ENCODE peak calls at places on chromosome 11, in seven cellular contexts. One of them, this sample, is unnamed. For H3K9me3, the result is how much of the 10 kb centered on the place peaks cover.

GRCh38 chr11:86099727-86100320 is 30.9 kb upstream of the PICALM start:
- DNase-seq in left ventricle myocardium inferior: no peak
- DNase-seq in adrenal gland: no peak
- DNase-seq in esophagus squamous epithelium: no peak
- DNase-seq in OCI-LY7: peak
- DNase-seq in lower lobe of right lung: no peak
- DNase-seq in hepatocyte: peak
- DNase-seq in this sample: no peak

GRCh38 chr11:75673977-75674582 is 5.2 kb upstream of the MAP6 start:
- DNase-seq in left ventricle myocardium inferior: no peak
- DNase-seq in adrenal gland: peak
- DNase-seq in esophagus squamous epithelium: no peak
- DNase-seq in OCI-LY7: peak
- DNase-seq in lower lobe of right lung: no peak
- DNase-seq in hepatocyte: no peak
- DNase-seq in this sample: no peak

GRCh38 chr11:110176366-110177056 is 83.3 kb downstream of the ZC3H12C start:
- DNase-seq in left ventricle myocardium inferior: no peak
- DNase-seq in adrenal gland: no peak
- DNase-seq in esophagus squamous epithelium: no peak
- DNase-seq in OCI-LY7: no peak
- DNase-seq in lower lobe of right lung: no peak
- DNase-seq in hepatocyte: no peak
- DNase-seq in this sample: no peak

GRCh38 chr11:110479445-110480101 is 49.8 kb downstream of the FDX1 start:
- DNase-seq in left ventricle myocardium inferior: no peak
- DNase-seq in adrenal gland: no peak
- DNase-seq in esophagus squamous epithelium: no peak
- DNase-seq in OCI-LY7: peak
- DNase-seq in lower lobe of right lung: no peak
- DNase-seq in hepatocyte: peak
- DNase-seq in this sample: peak

GRCh38 chr11:132451942-132452601 is 1080.2 kb downstream of the OPCML start:
- DNase-seq in left ventricle myocardium inferior: no peak
- DNase-seq in adrenal gland: no peak
- DNase-seq in esophagus squamous epithelium: no peak
- DNase-seq in OCI-LY7: no peak
- DNase-seq in lower lobe of right lung: no peak
- DNase-seq in hepatocyte: no peak
- DNase-seq in this sample: no peak

GRCh38 chr11:74050465-74050864 is 41.6 kb upstream of the UCP3 start:
- DNase-seq in left ventricle myocardium inferior: no peak
- DNase-seq in adrenal gland: no peak
- DNase-seq in esophagus squamous epithelium: no peak
- DNase-seq in OCI-LY7: no peak
- DNase-seq in lower lobe of right lung: no peak
- DNase-seq in hepatocyte: no peak
- DNase-seq in this sample: no peak

GRCh38 chr11:114162719-114163123 is 103.2 kb downstream of the ZBTB16 start:
- DNase-seq in left ventricle myocardium inferior: peak
- DNase-seq in adrenal gland: peak
- DNase-seq in esophagus squamous epithelium: peak
- DNase-seq in OCI-LY7: no peak
- DNase-seq in lower lobe of right lung: peak
- DNase-seq in hepatocyte: peak
- DNase-seq in this sample: peak

GRCh38 chr11:107196732-107197131 is 178.5 kb upstream of the GUCY1A2 start:
- DNase-seq in left ventricle myocardium inferior: no peak
- DNase-seq in adrenal gland: no peak
- DNase-seq in esophagus squamous epithelium: no peak
- DNase-seq in OCI-LY7: no peak
- DNase-seq in lower lobe of right lung: no peak
- DNase-seq in hepatocyte: peak
- DNase-seq in this sample: no peak

GRCh38 chr11:31812392-31813241 is 1.5 kb upstream of the PAX6 start:
- DNase-seq in left ventricle myocardium inferior: no peak
- DNase-seq in adrenal gland: no peak
- DNase-seq in esophagus squamous epithelium: no peak
- DNase-seq in OCI-LY7: no peak
- DNase-seq in lower lobe of right lung: no peak
- DNase-seq in hepatocyte: no peak
- DNase-seq in this sample: no peak

GRCh38 chr11:79078999-79079398 is 361.8 kb downstream of the TENM4 start:
- DNase-seq in left ventricle myocardium inferior: peak
- DNase-seq in adrenal gland: no peak
- DNase-seq in esophagus squamous epithelium: no peak
- DNase-seq in OCI-LY7: no peak
- DNase-seq in lower lobe of right lung: no peak
- DNase-seq in hepatocyte: no peak
- DNase-seq in this sample: no peak

GRCh38 chr11:77592727-77593126 is 3.0 kb downstream of the AQP11 start:
- DNase-seq in left ventricle myocardium inferior: no peak
- DNase-seq in adrenal gland: no peak
- DNase-seq in esophagus squamous epithelium: no peak
- DNase-seq in OCI-LY7: no peak
- DNase-seq in lower lobe of right lung: no peak
- DNase-seq in hepatocyte: no peak
- DNase-seq in this sample: no peak

GRCh38 chr11:87417951-87418350 is 380.2 kb downstream of the TMEM135 start:
- DNase-seq in left ventricle myocardium inferior: no peak
- DNase-seq in adrenal gland: no peak
- DNase-seq in esophagus squamous epithelium: no peak
- DNase-seq in OCI-LY7: no peak
- DNase-seq in lower lobe of right lung: no peak
- DNase-seq in hepatocyte: no peak
- DNase-seq in this sample: no peak

GRCh38 chr11:35282226-35282882 is 137.0 kb downstream of the SLC1A2 start:
- DNase-seq in left ventricle myocardium inferior: no peak
- DNase-seq in adrenal gland: no peak
- DNase-seq in esophagus squamous epithelium: no peak
- DNase-seq in OCI-LY7: no peak
- DNase-seq in lower lobe of right lung: no peak
- DNase-seq in hepatocyte: peak
- DNase-seq in this sample: peak

GRCh38 chr11:20353829-20354434 is 9.6 kb upstream of the HTATIP2 start:
- DNase-seq in left ventricle myocardium inferior: no peak
- DNase-seq in adrenal gland: peak
- DNase-seq in esophagus squamous epithelium: no peak
- DNase-seq in OCI-LY7: peak
- DNase-seq in lower lobe of right lung: no peak
- DNase-seq in hepatocyte: peak
- DNase-seq in this sample: no peak

GRCh38 chr11:134599180-134599810 is 187.3 kb upstream of the B3GAT1 start:
- DNase-seq in left ventricle myocardium inferior: no peak
- DNase-seq in adrenal gland: no peak
- DNase-seq in esophagus squamous epithelium: no peak
- DNase-seq in OCI-LY7: no peak
- DNase-seq in lower lobe of right lung: peak
- DNase-seq in hepatocyte: no peak
- DNase-seq in this sample: no peak

GRCh38 chr11:75154646-75155569 is 4.0 kb downstream of the SLCO2B1 start:
- DNase-seq in left ventricle myocardium inferior: peak
- DNase-seq in adrenal gland: no peak
- DNase-seq in esophagus squamous epithelium: no peak
- DNase-seq in OCI-LY7: no peak
- DNase-seq in lower lobe of right lung: no peak
- DNase-seq in hepatocyte: no peak
- DNase-seq in this sample: no peak

GRCh38 chr11:8872017-8872416 is 39.0 kb upstream of the AKIP1 start:
- DNase-seq in left ventricle myocardium inferior: no peak
- DNase-seq in adrenal gland: no peak
- DNase-seq in esophagus squamous epithelium: no peak
- DNase-seq in OCI-LY7: no peak
- DNase-seq in lower lobe of right lung: no peak
- DNase-seq in hepatocyte: no peak
- DNase-seq in this sample: no peak

GRCh38 chr11:43517518-43517917 is 158.8 kb downstream of the TTC17 start:
- DNase-seq in left ventricle myocardium inferior: no peak
- DNase-seq in adrenal gland: no peak
- DNase-seq in esophagus squamous epithelium: no peak
- DNase-seq in OCI-LY7: no peak
- DNase-seq in lower lobe of right lung: no peak
- DNase-seq in hepatocyte: no peak
- DNase-seq in this sample: no peak

GRCh38 chr11:36997656-36998055 is 399.6 kb upstream of the RAG2 start:
- DNase-seq in left ventricle myocardium inferior: no peak
- DNase-seq in adrenal gland: no peak
- DNase-seq in esophagus squamous epithelium: no peak
- DNase-seq in OCI-LY7: no peak
- DNase-seq in lower lobe of right lung: no peak
- DNase-seq in hepatocyte: no peak
- DNase-seq in this sample: no peak

GRCh38 chr11:2630679-2631078 is 69.1 kb downstream of the KCNQ1OT1 start:
- DNase-seq in left ventricle myocardium inferior: no peak
- DNase-seq in adrenal gland: no peak
- DNase-seq in esophagus squamous epithelium: no peak
- DNase-seq in OCI-LY7: no peak
- DNase-seq in lower lobe of right lung: no peak
- DNase-seq in hepatocyte: no peak
- DNase-seq in this sample: no peak
- H3K9me3 ChIP-seq in left ventricle myocardium inferior: half or more
- H3K9me3 ChIP-seq in adrenal gland: under half
- H3K9me3 ChIP-seq in esophagus squamous epithelium: under half
- H3K9me3 ChIP-seq in OCI-LY7: under half
- H3K9me3 ChIP-seq in lower lobe of right lung: under half
- H3K9me3 ChIP-seq in hepatocyte: half or more
- H3K9me3 ChIP-seq in this sample: under half

DNA sequence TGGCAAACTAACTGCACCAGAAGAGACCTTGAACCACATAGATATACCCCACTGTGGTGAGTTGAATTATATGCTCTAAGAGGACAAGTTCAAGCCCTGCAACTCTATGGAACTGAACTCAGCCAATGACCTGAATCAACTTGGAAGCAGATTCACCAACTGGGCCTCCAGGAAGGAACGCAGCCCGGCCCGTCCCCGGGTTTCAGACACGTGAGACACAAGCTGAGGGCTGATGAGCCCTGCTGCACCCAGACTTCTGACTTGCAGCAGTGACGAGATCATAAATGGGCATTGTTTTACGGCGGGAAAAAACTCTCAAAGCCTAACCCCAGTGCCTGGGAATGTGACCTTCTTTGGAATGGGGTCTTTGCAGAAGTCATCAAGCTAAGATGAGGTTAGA is 28.5 kb upstream of the GAL start:
- DNase-seq in left ventricle myocardium inferior: no peak
- DNase-seq in adrenal gland: no peak
- DNase-seq in esophagus squamous epithelium: no peak
- DNase-seq in OCI-LY7: no peak
- DNase-seq in lower lobe of right lung: no peak
- DNase-seq in hepatocyte: no peak
- DNase-seq in this sample: no peak
- H3K27ac ChIP-seq in left ventricle myocardium inferior: no peak
- H3K27ac ChIP-seq in adrenal gland: no peak
- H3K27ac ChIP-seq in esophagus squamous epithelium: no peak
- H3K27ac ChIP-seq in OCI-LY7: no peak
- H3K27ac ChIP-seq in lower lobe of right lung: no peak
- H3K27ac ChIP-seq in hepatocyte: no peak
- H3K27ac ChIP-seq in this sample: no peak

DNA sequence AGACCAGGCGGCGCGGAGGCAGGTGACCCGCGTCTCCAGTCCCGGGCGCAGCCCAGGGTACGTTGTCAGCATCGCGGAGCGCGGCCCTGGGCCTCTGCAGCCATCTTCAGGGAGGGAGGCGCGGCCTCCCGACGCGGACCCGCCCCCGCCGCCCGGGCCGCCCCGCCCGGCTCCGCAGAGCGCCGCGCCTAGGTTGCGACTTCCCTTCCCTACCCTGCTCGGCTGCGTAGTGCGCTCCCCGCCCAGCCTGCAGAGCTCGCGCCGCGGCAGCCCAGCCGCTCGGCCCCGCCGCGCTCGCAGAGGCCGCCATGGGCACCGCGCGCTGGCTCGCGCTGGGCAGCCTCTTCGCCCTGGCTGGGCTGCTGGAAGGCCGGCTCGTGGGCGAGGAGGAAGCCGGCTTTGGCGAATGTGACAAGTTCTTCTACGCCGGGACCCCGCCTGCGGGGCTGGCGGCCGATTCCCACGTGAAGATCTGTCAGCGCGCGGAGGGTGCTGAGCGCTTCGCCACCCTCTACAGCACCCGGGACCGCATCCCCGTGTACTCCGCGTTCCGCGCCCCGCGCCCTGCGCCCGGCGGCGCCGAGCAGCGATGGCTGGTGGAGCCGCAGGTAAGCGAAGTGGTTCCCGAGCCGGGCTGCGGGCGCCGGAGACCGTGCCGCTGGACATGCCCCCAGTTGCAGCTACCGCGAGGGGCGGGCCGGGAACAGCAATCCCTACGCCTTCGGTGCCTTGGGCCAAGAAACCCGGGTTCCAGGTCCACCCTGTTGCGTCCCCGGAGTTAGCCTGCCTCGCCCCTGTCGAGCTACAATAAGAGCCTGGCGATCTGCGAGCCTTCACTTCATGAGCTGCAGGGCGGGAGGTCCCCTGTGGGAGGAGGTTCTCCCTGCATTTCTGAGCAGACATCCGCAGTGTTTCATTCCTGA is at the start of gene ENDOD1:
- DNase-seq in left ventricle myocardium inferior: peak
- DNase-seq in adrenal gland: peak
- DNase-seq in esophagus squamous epithelium: peak
- DNase-seq in OCI-LY7: peak
- DNase-seq in lower lobe of right lung: peak
- DNase-seq in hepatocyte: peak
- DNase-seq in this sample: no peak
- TF ChIP-seq CTCF in left ventricle myocardium inferior: no peak
- TF ChIP-seq CTCF in adrenal gland: no peak
- TF ChIP-seq CTCF in esophagus squamous epithelium: no peak
- TF ChIP-seq CTCF in OCI-LY7: peak
- TF ChIP-seq CTCF in lower lobe of right lung: no peak
- TF ChIP-seq CTCF in hepatocyte: no peak
- TF ChIP-seq CTCF in this sample: peak

DNA sequence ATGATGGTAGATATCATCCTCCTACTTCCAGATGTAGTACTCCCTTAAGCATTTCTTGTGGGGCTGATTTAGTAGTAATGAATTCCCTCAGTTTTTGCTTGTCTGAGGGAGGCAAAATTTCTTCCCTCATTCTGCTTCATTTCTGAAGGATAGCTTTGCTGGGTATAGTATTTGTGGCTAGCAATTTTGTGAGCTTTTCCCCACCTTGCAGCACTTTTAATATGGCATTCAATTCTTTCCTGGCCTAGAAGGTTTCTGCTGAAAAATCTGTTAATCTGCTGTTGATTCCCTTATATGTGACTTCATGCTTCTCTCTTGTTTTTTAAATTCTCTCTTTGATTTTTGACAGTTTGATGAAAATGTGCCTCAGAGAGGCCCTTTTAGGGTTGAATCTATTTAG is 50.4 kb downstream of the KCNQ1OT1 start:
- DNase-seq in left ventricle myocardium inferior: no peak
- DNase-seq in adrenal gland: no peak
- DNase-seq in esophagus squamous epithelium: no peak
- DNase-seq in OCI-LY7: no peak
- DNase-seq in lower lobe of right lung: no peak
- DNase-seq in hepatocyte: no peak
- DNase-seq in this sample: no peak
- H3K9me3 ChIP-seq in left ventricle myocardium inferior: half or more
- H3K9me3 ChIP-seq in adrenal gland: under half
- H3K9me3 ChIP-seq in esophagus squamous epithelium: under half
- H3K9me3 ChIP-seq in OCI-LY7: under half
- H3K9me3 ChIP-seq in lower lobe of right lung: half or more
- H3K9me3 ChIP-seq in hepatocyte: half or more
- H3K9me3 ChIP-seq in this sample: half or more

This sample was measured in AG04450.